ENCODE peak calls at places on chromosomes 16 and 17, in five cellular contexts. W is mesenchymal stem cell, O is H9, S is trophoblast cell, L is H1. E is an unnamed sample.

GRCh38 chr17:40452921-40453378 is 9.7 kb downstream of the IGFBP4 start:
- DNase-seq in W (no peak), S (no peak), L (no peak), O (no peak), E (no peak)

GRCh38 chr17:1907216-1907631 is 77.4 kb downstream of the RPA1 start:
- DNase-seq in O (no peak), L (no peak), S (no peak), W (no peak), E (no peak)

GRCh38 chr16:57590654-57591085 is 37.8 kb upstream of the ADGRG1 start:
- DNase-seq in O (no peak), S (peak; percentile 61), L (no peak), W (peak; percentile 91), E (no peak)

GRCh38 chr16:88875703-88876234 is 9.3 kb upstream of the PABPN1L start:
- DNase-seq in S (no peak), O (no peak), W (no peak), L (no peak), E (no peak)

GRCh38 chr16:78211951-78212350 is 112.5 kb downstream of the WWOX start:
- DNase-seq in S (peak; percentile 94), O (peak; percentile 71), L (peak; percentile 41), W (no peak), E (no peak)

GRCh38 chr17:151886-152859 is 14.8 kb downstream of the SCGB1C2 start:
- DNase-seq in L (peak; percentile 40), S (no peak), W (peak; percentile 15), O (no peak), E (no peak)

GRCh38 chr17:72806011-72806410 is 286.5 kb downstream of the SLC39A11 start:
- DNase-seq in W (no peak), L (no peak), O (no peak), S (no peak), E (no peak)

GRCh38 chr16:88686439-88687253 is at the start of gene SNAI3:
- DNase-seq in O (peak; percentile 92), L (peak; percentile 98), S (peak; percentile 58), W (peak; percentile 65), E (peak; percentile 85)

GRCh38 chr17:70185280-70185679 is 15.9 kb downstream of the KCNJ2 start:
- DNase-seq in W (no peak), O (no peak), L (no peak), S (no peak), E (no peak)

GRCh38 chr17:73174126-73174525 is 9.3 kb downstream of the SSTR2 start:
- DNase-seq in S (no peak), L (no peak), O (no peak), W (no peak), E (no peak)

GRCh38 chr17:42766124-42766523 is 5.1 kb downstream of the RAMP2 start:
- DNase-seq in W (no peak), O (no peak), S (no peak), L (no peak), E (no peak)

GRCh38 chr17:1638624-1639300 is 6.8 kb downstream of the SCARF1 start:
- DNase-seq in L (no peak), S (no peak), W (no peak), O (no peak), E (no peak)

GRCh38 chr16:85117418-85117817 is 5.1 kb upstream of the CIBAR2 start:
- DNase-seq in W (no peak), S (no peak), L (no peak), O (no peak), E (no peak)
- H2BK12ac ChIP-seq in W (peak overlapping the region; percentile 39), S (peak overlapping the region; percentile 41), L (no peak overlapping the region), O (no peak overlapping the region), E (no peak overlapping the region)

GRCh38 chr16:61549332-61549731 is 486.9 kb downstream of the CDH8 start:
- DNase-seq in W (no peak), L (no peak), S (no peak), O (no peak), E (no peak)
- H2BK12ac ChIP-seq in W (no peak overlapping the region), L (no peak overlapping the region), S (no peak overlapping the region), O (no peak overlapping the region), E (no peak overlapping the region)

GRCh38 chr17:48628641-48629410 is 2.7 kb upstream of the HOXB9 start:
- DNase-seq in W (no peak), L (no peak), O (peak; percentile 20), S (no peak), E (no peak)
- H2BK12ac ChIP-seq in W (no peak overlapping the region), L (no peak overlapping the region), O (no peak overlapping the region), S (no peak overlapping the region), E (no peak overlapping the region)

GRCh38 chr17:74930535-74931036 is 5.1 kb upstream of the OTOP3 start:
- DNase-seq in L (no peak), O (peak; percentile 27), W (no peak), S (no peak), E (no peak)
- H2BK12ac ChIP-seq in L (peak overlapping the region; percentile 50), O (no peak overlapping the region), W (no peak overlapping the region), S (no peak overlapping the region), E (peak overlapping the region; percentile 51)

GRCh38 chr17:82950525-82951102 is 110.8 kb upstream of the ZNF750 start:
- DNase-seq in L (no peak), S (no peak), W (no peak), O (no peak), E (no peak)
- H2BK12ac ChIP-seq in L (no peak overlapping the region), S (no peak overlapping the region), W (no peak overlapping the region), O (no peak overlapping the region), E (no peak overlapping the region)

E was measured in neuronal stem cell.